ENCODE peak calls at places on chromosomes 7 and 10, in nine cellular contexts. One of them, this sample, is unnamed.

GRCh38 chr7:81175291-81175942 is 256.6 kb upstream of the SEMA3C start:
- DNase-seq in AG20443: no peak
- DNase-seq in activated T-helper 1 cell treated with anti-CD3 and anti-CD28 coated beads, Interleukin-12 subunit alpha, Interleukin-12 subunit beta, Interleukin-2, Interleukin-4 antibody, amounts not matched to agents 30 ng/mL and 10 ng/mL and 1 ng/mL, durations not matched to agents 14 hours and 24 hours and 36 hours: no peak
- DNase-seq in cardiac muscle cell: no peak
- DNase-seq in NCI-H446 treated with DMSO at 0.1 percent for 48 hours: peak
- DNase-seq in mesendoderm: peak
- DNase-seq in NK-92 treated with Interleukin-12 subunit alpha and Interleukin-12 subunit beta, amount 100 ng/mL, for 24 hours: no peak
- DNase-seq in glutamatergic neuron: no peak
- DNase-seq in glomerular endothelial cell: no peak
- DNase-seq in this sample: no peak

GRCh38 chr10:90418869-90419652 is 438.8 kb downstream of the HTR7 start:
- DNase-seq in activated T-helper 1 cell treated with anti-CD3 and anti-CD28 coated beads, Interleukin-12 subunit alpha, Interleukin-12 subunit beta, Interleukin-2, Interleukin-4 antibody, amounts not matched to agents 30 ng/mL and 10 ng/mL and 1 ng/mL, durations not matched to agents 14 hours and 24 hours and 36 hours: no peak
- DNase-seq in mesendoderm: no peak
- DNase-seq in NCI-H446 treated with DMSO at 0.1 percent for 48 hours: no peak
- DNase-seq in glomerular endothelial cell: peak
- DNase-seq in NK-92 treated with Interleukin-12 subunit alpha and Interleukin-12 subunit beta, amount 100 ng/mL, for 24 hours: no peak
- DNase-seq in AG20443: no peak
- DNase-seq in glutamatergic neuron: no peak
- DNase-seq in cardiac muscle cell: no peak
- DNase-seq in this sample: no peak

GRCh38 chr7:20352573-20353304 is 22.0 kb downstream of the ITGB8 start:
- DNase-seq in glutamatergic neuron: no peak
- DNase-seq in mesendoderm: peak
- DNase-seq in AG20443: peak
- DNase-seq in glomerular endothelial cell: no peak
- DNase-seq in cardiac muscle cell: no peak
- DNase-seq in NK-92 treated with Interleukin-12 subunit alpha and Interleukin-12 subunit beta, amount 100 ng/mL, for 24 hours: no peak
- DNase-seq in NCI-H446 treated with DMSO at 0.1 percent for 48 hours: no peak
- DNase-seq in activated T-helper 1 cell treated with anti-CD3 and anti-CD28 coated beads, Interleukin-12 subunit alpha, Interleukin-12 subunit beta, Interleukin-2, Interleukin-4 antibody, amounts not matched to agents 30 ng/mL and 10 ng/mL and 1 ng/mL, durations not matched to agents 14 hours and 24 hours and 36 hours: no peak
- DNase-seq in this sample: no peak

GRCh38 chr7:123588376-123588775 is 13.2 kb upstream of the ASB15 start:
- DNase-seq in activated T-helper 1 cell treated with anti-CD3 and anti-CD28 coated beads, Interleukin-12 subunit alpha, Interleukin-12 subunit beta, Interleukin-2, Interleukin-4 antibody, amounts not matched to agents 30 ng/mL and 10 ng/mL and 1 ng/mL, durations not matched to agents 14 hours and 24 hours and 36 hours: no peak
- DNase-seq in NK-92 treated with Interleukin-12 subunit alpha and Interleukin-12 subunit beta, amount 100 ng/mL, for 24 hours: no peak
- DNase-seq in cardiac muscle cell: no peak
- DNase-seq in glutamatergic neuron: no peak
- DNase-seq in NCI-H446 treated with DMSO at 0.1 percent for 48 hours: no peak
- DNase-seq in mesendoderm: no peak
- DNase-seq in AG20443: no peak
- DNase-seq in glomerular endothelial cell: no peak
- DNase-seq in this sample: no peak

GRCh38 chr7:27492224-27492623 is 170.5 kb downstream of the HIBADH start:
- DNase-seq in glutamatergic neuron: no peak
- DNase-seq in activated T-helper 1 cell treated with anti-CD3 and anti-CD28 coated beads, Interleukin-12 subunit alpha, Interleukin-12 subunit beta, Interleukin-2, Interleukin-4 antibody, amounts not matched to agents 30 ng/mL and 10 ng/mL and 1 ng/mL, durations not matched to agents 14 hours and 24 hours and 36 hours: no peak
- DNase-seq in cardiac muscle cell: no peak
- DNase-seq in NK-92 treated with Interleukin-12 subunit alpha and Interleukin-12 subunit beta, amount 100 ng/mL, for 24 hours: no peak
- DNase-seq in AG20443: no peak
- DNase-seq in glomerular endothelial cell: no peak
- DNase-seq in NCI-H446 treated with DMSO at 0.1 percent for 48 hours: no peak
- DNase-seq in mesendoderm: no peak
- DNase-seq in this sample: no peak

GRCh38 chr7:91573405-91573804 is 307.1 kb downstream of the MTERF1 start:
- DNase-seq in NCI-H446 treated with DMSO at 0.1 percent for 48 hours: no peak
- DNase-seq in glutamatergic neuron: no peak
- DNase-seq in mesendoderm: no peak
- DNase-seq in activated T-helper 1 cell treated with anti-CD3 and anti-CD28 coated beads, Interleukin-12 subunit alpha, Interleukin-12 subunit beta, Interleukin-2, Interleukin-4 antibody, amounts not matched to agents 30 ng/mL and 10 ng/mL and 1 ng/mL, durations not matched to agents 14 hours and 24 hours and 36 hours: no peak
- DNase-seq in AG20443: no peak
- DNase-seq in glomerular endothelial cell: no peak
- DNase-seq in NK-92 treated with Interleukin-12 subunit alpha and Interleukin-12 subunit beta, amount 100 ng/mL, for 24 hours: no peak
- DNase-seq in cardiac muscle cell: no peak
- DNase-seq in this sample: no peak

GRCh38 chr7:2787251-2787968 is 56.7 kb downstream of the GNA12 start:
- DNase-seq in mesendoderm: no peak
- DNase-seq in NK-92 treated with Interleukin-12 subunit alpha and Interleukin-12 subunit beta, amount 100 ng/mL, for 24 hours: no peak
- DNase-seq in AG20443: no peak
- DNase-seq in glomerular endothelial cell: no peak
- DNase-seq in activated T-helper 1 cell treated with anti-CD3 and anti-CD28 coated beads, Interleukin-12 subunit alpha, Interleukin-12 subunit beta, Interleukin-2, Interleukin-4 antibody, amounts not matched to agents 30 ng/mL and 10 ng/mL and 1 ng/mL, durations not matched to agents 14 hours and 24 hours and 36 hours: no peak
- DNase-seq in glutamatergic neuron: no peak
- DNase-seq in cardiac muscle cell: peak
- DNase-seq in NCI-H446 treated with DMSO at 0.1 percent for 48 hours: no peak
- DNase-seq in this sample: no peak

GRCh38 chr10:48806282-48806681 is 121.6 kb downstream of the WDFY4 start:
- DNase-seq in cardiac muscle cell: no peak
- DNase-seq in activated T-helper 1 cell treated with anti-CD3 and anti-CD28 coated beads, Interleukin-12 subunit alpha, Interleukin-12 subunit beta, Interleukin-2, Interleukin-4 antibody, amounts not matched to agents 30 ng/mL and 10 ng/mL and 1 ng/mL, durations not matched to agents 14 hours and 24 hours and 36 hours: no peak
- DNase-seq in AG20443: no peak
- DNase-seq in mesendoderm: peak
- DNase-seq in glutamatergic neuron: no peak
- DNase-seq in NCI-H446 treated with DMSO at 0.1 percent for 48 hours: no peak
- DNase-seq in glomerular endothelial cell: no peak
- DNase-seq in NK-92 treated with Interleukin-12 subunit alpha and Interleukin-12 subunit beta, amount 100 ng/mL, for 24 hours: no peak
- DNase-seq in this sample: no peak

GRCh38 chr7:10469476-10469875 is 504.2 kb upstream of the PHF14 start:
- DNase-seq in mesendoderm: no peak
- DNase-seq in glomerular endothelial cell: no peak
- DNase-seq in NK-92 treated with Interleukin-12 subunit alpha and Interleukin-12 subunit beta, amount 100 ng/mL, for 24 hours: no peak
- DNase-seq in activated T-helper 1 cell treated with anti-CD3 and anti-CD28 coated beads, Interleukin-12 subunit alpha, Interleukin-12 subunit beta, Interleukin-2, Interleukin-4 antibody, amounts not matched to agents 30 ng/mL and 10 ng/mL and 1 ng/mL, durations not matched to agents 14 hours and 24 hours and 36 hours: no peak
- DNase-seq in NCI-H446 treated with DMSO at 0.1 percent for 48 hours: no peak
- DNase-seq in glutamatergic neuron: no peak
- DNase-seq in AG20443: no peak
- DNase-seq in cardiac muscle cell: no peak
- DNase-seq in this sample: no peak

GRCh38 chr7:2502647-2502966 is 17.0 kb upstream of the LFNG start:
- DNase-seq in glomerular endothelial cell: no peak
- DNase-seq in AG20443: no peak
- DNase-seq in activated T-helper 1 cell treated with anti-CD3 and anti-CD28 coated beads, Interleukin-12 subunit alpha, Interleukin-12 subunit beta, Interleukin-2, Interleukin-4 antibody, amounts not matched to agents 30 ng/mL and 10 ng/mL and 1 ng/mL, durations not matched to agents 14 hours and 24 hours and 36 hours: no peak
- DNase-seq in glutamatergic neuron: no peak
- DNase-seq in NCI-H446 treated with DMSO at 0.1 percent for 48 hours: no peak
- DNase-seq in mesendoderm: no peak
- DNase-seq in NK-92 treated with Interleukin-12 subunit alpha and Interleukin-12 subunit beta, amount 100 ng/mL, for 24 hours: no peak
- DNase-seq in cardiac muscle cell: no peak
- DNase-seq in this sample: no peak

GRCh38 chr10:127854769-127855583 is 37.8 kb downstream of the CLRN3 start:
- DNase-seq in mesendoderm: no peak
- DNase-seq in NK-92 treated with Interleukin-12 subunit alpha and Interleukin-12 subunit beta, amount 100 ng/mL, for 24 hours: no peak
- DNase-seq in glutamatergic neuron: no peak
- DNase-seq in glomerular endothelial cell: no peak
- DNase-seq in activated T-helper 1 cell treated with anti-CD3 and anti-CD28 coated beads, Interleukin-12 subunit alpha, Interleukin-12 subunit beta, Interleukin-2, Interleukin-4 antibody, amounts not matched to agents 30 ng/mL and 10 ng/mL and 1 ng/mL, durations not matched to agents 14 hours and 24 hours and 36 hours: no peak
- DNase-seq in cardiac muscle cell: no peak
- DNase-seq in NCI-H446 treated with DMSO at 0.1 percent for 48 hours: no peak
- DNase-seq in AG20443: no peak
- DNase-seq in this sample: no peak

GRCh38 chr10:129621694-129622093 is 154.7 kb downstream of the MGMT start:
- DNase-seq in glomerular endothelial cell: no peak
- DNase-seq in cardiac muscle cell: no peak
- DNase-seq in NK-92 treated with Interleukin-12 subunit alpha and Interleukin-12 subunit beta, amount 100 ng/mL, for 24 hours: no peak
- DNase-seq in AG20443: no peak
- DNase-seq in glutamatergic neuron: no peak
- DNase-seq in activated T-helper 1 cell treated with anti-CD3 and anti-CD28 coated beads, Interleukin-12 subunit alpha, Interleukin-12 subunit beta, Interleukin-2, Interleukin-4 antibody, amounts not matched to agents 30 ng/mL and 10 ng/mL and 1 ng/mL, durations not matched to agents 14 hours and 24 hours and 36 hours: no peak
- DNase-seq in NCI-H446 treated with DMSO at 0.1 percent for 48 hours: no peak
- DNase-seq in mesendoderm: no peak
- DNase-seq in this sample: no peak

GRCh38 chr7:124188576-124188975 is 155.7 kb upstream of the TMEM229A start:
- DNase-seq in cardiac muscle cell: peak
- DNase-seq in NCI-H446 treated with DMSO at 0.1 percent for 48 hours: no peak
- DNase-seq in glomerular endothelial cell: no peak
- DNase-seq in mesendoderm: no peak
- DNase-seq in NK-92 treated with Interleukin-12 subunit alpha and Interleukin-12 subunit beta, amount 100 ng/mL, for 24 hours: no peak
- DNase-seq in glutamatergic neuron: no peak
- DNase-seq in AG20443: no peak
- DNase-seq in activated T-helper 1 cell treated with anti-CD3 and anti-CD28 coated beads, Interleukin-12 subunit alpha, Interleukin-12 subunit beta, Interleukin-2, Interleukin-4 antibody, amounts not matched to agents 30 ng/mL and 10 ng/mL and 1 ng/mL, durations not matched to agents 14 hours and 24 hours and 36 hours: no peak
- DNase-seq in this sample: no peak

GRCh38 chr10:13776861-13777301 is 190.1 kb downstream of the PRPF18 start:
- DNase-seq in NCI-H446 treated with DMSO at 0.1 percent for 48 hours: no peak
- DNase-seq in glomerular endothelial cell: no peak
- DNase-seq in glutamatergic neuron: no peak
- DNase-seq in NK-92 treated with Interleukin-12 subunit alpha and Interleukin-12 subunit beta, amount 100 ng/mL, for 24 hours: no peak
- DNase-seq in cardiac muscle cell: no peak
- DNase-seq in activated T-helper 1 cell treated with anti-CD3 and anti-CD28 coated beads, Interleukin-12 subunit alpha, Interleukin-12 subunit beta, Interleukin-2, Interleukin-4 antibody, amounts not matched to agents 30 ng/mL and 10 ng/mL and 1 ng/mL, durations not matched to agents 14 hours and 24 hours and 36 hours: no peak
- DNase-seq in mesendoderm: no peak
- DNase-seq in AG20443: peak
- DNase-seq in this sample: no peak

GRCh38 chr7:151549644-151550043 is 29.9 kb upstream of the RHEB start:
- DNase-seq in cardiac muscle cell: no peak
- DNase-seq in mesendoderm: no peak
- DNase-seq in activated T-helper 1 cell treated with anti-CD3 and anti-CD28 coated beads, Interleukin-12 subunit alpha, Interleukin-12 subunit beta, Interleukin-2, Interleukin-4 antibody, amounts not matched to agents 30 ng/mL and 10 ng/mL and 1 ng/mL, durations not matched to agents 14 hours and 24 hours and 36 hours: no peak
- DNase-seq in NK-92 treated with Interleukin-12 subunit alpha and Interleukin-12 subunit beta, amount 100 ng/mL, for 24 hours: no peak
- DNase-seq in AG20443: no peak
- DNase-seq in NCI-H446 treated with DMSO at 0.1 percent for 48 hours: no peak
- DNase-seq in glutamatergic neuron: no peak
- DNase-seq in glomerular endothelial cell: no peak
- DNase-seq in this sample: no peak

GRCh38 chr7:129438839-129439640 is 4.8 kb downstream of the STRIP2 start:
- DNase-seq in mesendoderm: no peak
- DNase-seq in AG20443: no peak
- DNase-seq in NCI-H446 treated with DMSO at 0.1 percent for 48 hours: no peak
- DNase-seq in NK-92 treated with Interleukin-12 subunit alpha and Interleukin-12 subunit beta, amount 100 ng/mL, for 24 hours: no peak
- DNase-seq in cardiac muscle cell: no peak
- DNase-seq in glutamatergic neuron: no peak
- DNase-seq in activated T-helper 1 cell treated with anti-CD3 and anti-CD28 coated beads, Interleukin-12 subunit alpha, Interleukin-12 subunit beta, Interleukin-2, Interleukin-4 antibody, amounts not matched to agents 30 ng/mL and 10 ng/mL and 1 ng/mL, durations not matched to agents 14 hours and 24 hours and 36 hours: peak
- DNase-seq in glomerular endothelial cell: peak
- DNase-seq in this sample: no peak